ENCODE peak calls at places on chromosome 13, in four cellular contexts. H is HFF-Myc, U is NCI-H510A, A is substantia nigra. F is an unnamed sample.

GRCh38 chr13:46738055-46738454 is 58.9 kb downstream of the ESD start:
- DNase-seq in H (no peak), U (no peak), A (no peak), F (no peak)

GRCh38 chr13:89361909-89362308 is 1690.7 kb downstream of the SLITRK5 start:
- DNase-seq in H (no peak), U (no peak), A (no peak), F (no peak)

GRCh38 chr13:46146898-46147297 is 35.1 kb downstream of the LCP1 start:
- DNase-seq in H (no peak), U (no peak), A (peak), F (no peak)

GRCh38 chr13:90185734-90186133 is 1161.8 kb upstream of the MIR17HG start:
- DNase-seq in H (no peak), U (no peak), A (no peak), F (no peak)

GRCh38 chr13:50365683-50366391 is 350.6 kb downstream of the KCNRG start:
- DNase-seq in H (no peak), U (no peak), A (no peak), F (peak)

GRCh38 chr13:78161266-78161665 is 242.6 kb upstream of the EDNRB start:
- DNase-seq in H (no peak), U (no peak), A (no peak), F (no peak)

GRCh38 chr13:111342716-111343115 is 22.3 kb downstream of the TEX29 start:
- DNase-seq in H (no peak), U (no peak), A (no peak), F (no peak)

GRCh38 chr13:92510416-92510815 is 716.2 kb upstream of the GPC6 start:
- DNase-seq in H (no peak), U (no peak), A (no peak), F (no peak)

GRCh38 chr13:99267927-99268326 is 9.7 kb upstream of the GPR18 start:
- DNase-seq in H (no peak), U (no peak), A (no peak), F (no peak)

GRCh38 chr13:46134961-46135522 is 30.2 kb upstream of the CPB2 start:
- DNase-seq in H (peak), U (peak), A (no peak), F (peak)

GRCh38 chr13:20247963-20248362 is 15.8 kb upstream of the GJB6 start:
- DNase-seq in H (no peak), U (no peak), A (no peak), F (no peak)

GRCh38 chr13:49495783-49496762 is at the start of gene PHF11:
- DNase-seq in H (peak), U (no peak), A (peak), F (no peak)

GRCh38 chr13:90594694-90595093 is 752.8 kb upstream of the MIR17HG start:
- DNase-seq in H (peak), U (no peak), A (no peak), F (no peak)

GRCh38 chr13:112366907-112367646 is 9.1 kb upstream of the SPACA7 start:
- DNase-seq in H (no peak), U (no peak), A (no peak), F (no peak)

GRCh38 chr13:104571161-104571889 is 1505.1 kb upstream of the SLC10A2 start:
- DNase-seq in H (no peak), U (peak), A (peak), F (no peak)

GRCh38 chr13:23433171-23434153 is at the start of gene SACS:
- DNase-seq in H (no peak), U (no peak), A (peak), F (no peak)

GRCh38 chr13:98976941-98977340 is 923 bp downstream of the DOCK9 start:
- DNase-seq in H (no peak), U (no peak), A (no peak), F (no peak)

GRCh38 chr13:24922390-24923304 is 158.7 kb downstream of the RNF17 start:
- DNase-seq in H (peak), U (peak), A (peak), F (peak)

GRCh38 chr13:37136187-37136586 is 30.7 kb upstream of the CSNK1A1L start:
- DNase-seq in H (no peak), U (no peak), A (no peak), F (no peak)

GRCh38 chr13:48769107-48769704 is 115.5 kb downstream of the CYSLTR2 start:
- DNase-seq in H (peak), U (peak), A (peak), F (peak)

GRCh38 chr13:43878897-43879322 is 630 bp downstream of the CCDC122 start:
- DNase-seq in H (no peak), U (peak), A (peak), F (no peak)

GRCh38 chr13:61684976-61685682 is 269.5 kb upstream of the PCDH20 start:
- DNase-seq in H (no peak), U (no peak), A (no peak), F (no peak)

GRCh38 chr13:33348366-33348765 is 62.8 kb upstream of the STARD13 start:
- DNase-seq in H (no peak), U (no peak), A (no peak), F (no peak)

GRCh38 chr13:110218601-110219201 is 88.3 kb downstream of the COL4A1 start:
- DNase-seq in H (no peak), U (no peak), A (no peak), F (no peak)

GRCh38 chr13:20709369-20709768 is 5.9 kb downstream of the IL17D start:
- DNase-seq in H (no peak), U (no peak), A (no peak), F (no peak)

F was measured in NCI-H2107.